ENCODE peak calls at places on chromosomes 1 and 21, in seven cellular contexts. T, U, Y, V, G, A and H are unnamed samples.

GRCh38 chr1:207036865-207037264 is 4.3 kb upstream of the C1orf116 start:
- DNase-seq in A (no peak), T (no peak), G (no peak), Y (no peak), V (no peak), U (no peak), H (no peak)

GRCh38 chr1:44289530-44289929 is 65.5 kb downstream of the ERI3 start:
- DNase-seq in G (no peak), T (no peak), Y (no peak), U (peak; percentile 75), A (no peak), V (no peak), H (no peak)

GRCh38 chr1:169595764-169596711 is 9.8 kb upstream of the F5 start:
- DNase-seq in G (no peak), A (no peak), T (peak; percentile 38), V (no peak), U (no peak), Y (no peak), H (no peak)

GRCh38 chr1:23664837-23665795 is 26.5 kb upstream of the RPL11 start:
- DNase-seq in V (no peak), G (no peak), Y (peak; percentile 48), U (no peak), A (no peak), T (peak; percentile 17), H (no peak)

GRCh38 chr1:240987928-240988327 is 369.1 kb downstream of the RGS7 start:
- DNase-seq in G (no peak), A (no peak), Y (no peak), V (no peak), U (no peak), T (peak; percentile 9), H (no peak)

GRCh38 chr1:78387872-78388271 is 102.9 kb upstream of the PTGFR start:
- DNase-seq in U (no peak), T (no peak), A (no peak), V (no peak), G (no peak), Y (no peak), H (no peak)

GRCh38 chr21:32413697-32414578 is 1.4 kb downstream of the EVA1C start:
- DNase-seq in Y (peak; percentile 81), A (no peak), T (peak; percentile 69), G (no peak), V (no peak), U (no peak), H (no peak)

GRCh38 chr1:36425791-36426190 is 24.5 kb downstream of the OSCP1 start:
- DNase-seq in Y (no peak), A (no peak), T (no peak), V (no peak), U (no peak), G (no peak), H (no peak)

GRCh38 chr1:215599418-215599817 is 32.3 kb downstream of the KCTD3 start:
- DNase-seq in Y (no peak), U (no peak), A (no peak), G (no peak), T (peak; percentile 73), V (no peak), H (no peak)

GRCh38 chr1:40530735-40531380 is 579 bp upstream of the ZNF684 start:
- DNase-seq in U (no peak), V (no peak), Y (no peak), T (no peak), G (no peak), A (no peak), H (no peak)

GRCh38 chr1:91559838-91560514 is 59.3 kb downstream of the CDC7 start:
- DNase-seq in Y (no peak), G (no peak), T (no peak), U (no peak), A (no peak), V (no peak), H (no peak)

GRCh38 chr1:207745285-207745684 is 6.6 kb upstream of the CD46 start:
- DNase-seq in G (no peak), A (no peak), Y (no peak), V (no peak), T (no peak), U (no peak), H (no peak)

GRCh38 chr1:215475719-215476525 is 91.2 kb upstream of the KCTD3 start:
- DNase-seq in Y (no peak), T (peak; percentile 73), G (no peak), V (no peak), U (no peak), A (no peak), H (no peak)

GRCh38 chr21:17802568-17802967 is 16.6 kb downstream of the C21orf91 start:
- DNase-seq in U (no peak), Y (no peak), A (no peak), T (peak; percentile 41), G (no peak), V (no peak), H (no peak)

GRCh38 chr1:26862781-26863676 is at the start of gene SFN:
- DNase-seq in V (no peak), Y (peak; percentile 22), U (peak; percentile 85), G (no peak), T (no peak), A (peak; percentile 83), H (no peak)
- TF ChIP-seq CTCF in V (peak; percentile 60), Y (no peak), U (peak; percentile 62), G (no peak), T (peak; percentile 30), A (no peak), H (no peak)

GRCh38 chr1:230068952-230069684 is 2.1 kb downstream of the GALNT2 start:
- DNase-seq in A (peak; percentile 54), U (peak; percentile 37), V (no peak), G (no peak), T (no peak), Y (peak; percentile 59), H (no peak)
- TF ChIP-seq CTCF in A (no peak), U (no peak), V (no peak), G (no peak), T (peak; percentile 6), Y (no peak), H (no peak)

DNA sequence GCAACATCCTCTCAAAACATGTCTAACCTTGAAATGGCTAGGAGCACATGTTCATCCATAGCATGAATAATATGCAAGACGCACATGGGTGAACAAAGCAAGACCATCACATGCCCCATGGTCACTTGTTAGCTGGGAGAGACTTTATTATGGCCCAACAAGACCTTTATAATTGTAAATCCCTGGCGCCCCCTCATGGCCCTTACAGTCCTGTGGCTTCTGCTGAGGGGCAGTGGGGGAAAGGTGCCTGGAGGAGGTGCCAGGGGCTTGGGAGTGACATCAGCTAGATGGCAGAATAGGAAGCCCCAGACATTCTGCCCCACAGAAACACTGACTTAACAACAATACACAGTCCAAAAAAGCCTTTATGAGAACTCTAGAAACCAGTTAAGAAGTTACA is 51.7 kb downstream of the CSMD2 start:
- DNase-seq in U (peak; percentile 21), V (no peak), A (no peak), G (no peak), Y (no peak), T (no peak), H (no peak)
- TF ChIP-seq CTCF in U (peak; percentile 28), V (no peak), A (no peak), G (no peak), Y (no peak), T (peak; percentile 5), H (no peak)

GRCh38 chr1:210416049-210416448 is 87.3 kb downstream of the HHAT start:
- DNase-seq in U (no peak), V (no peak), G (no peak), T (no peak), Y (no peak), A (no peak), H (no peak)
- TF ChIP-seq CTCF in U (no peak), V (no peak), G (no peak), T (no peak), Y (no peak), A (no peak), H (no peak)

DNA sequence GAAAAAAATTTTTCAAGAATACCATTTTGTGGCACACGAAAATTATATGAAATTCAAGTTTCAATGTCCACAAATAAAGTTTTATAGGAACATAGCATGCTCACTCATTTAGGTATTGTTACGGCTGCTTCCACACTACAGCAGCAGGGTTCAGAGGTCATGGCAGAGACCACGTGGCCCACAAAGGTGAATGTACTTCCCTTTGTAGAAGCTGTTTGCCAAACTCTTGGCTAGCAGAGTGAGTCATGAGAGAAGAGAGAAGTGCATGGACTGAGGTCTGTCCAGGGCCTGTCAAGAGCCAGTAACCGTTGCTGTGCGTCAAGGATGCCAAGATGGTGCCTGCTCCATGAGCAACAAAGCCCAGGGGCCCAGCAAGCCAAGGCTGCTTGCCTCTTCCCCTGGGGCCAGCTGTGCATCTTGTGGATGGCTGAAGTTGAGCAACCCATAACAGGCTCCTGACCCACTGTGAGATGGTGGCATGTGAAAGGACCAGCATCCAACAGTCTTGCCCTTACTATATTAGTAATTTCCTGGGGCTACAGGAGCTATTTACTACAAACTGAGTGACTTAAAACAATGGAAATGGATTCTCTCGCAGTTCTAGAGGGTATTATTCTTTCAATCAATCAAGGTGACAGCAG is 64.8 kb upstream of the ATP5PO start:
- DNase-seq in A (no peak), G (no peak), T (no peak), V (no peak), Y (no peak), U (no peak), H (no peak)
- TF ChIP-seq CTCF in A (no peak), G (no peak), T (no peak), V (no peak), Y (no peak), U (no peak), H (no peak)

GRCh38 chr1:54489627-54490240 is 58.3 kb upstream of the ACOT11 start:
- DNase-seq in U (no peak), A (no peak), G (no peak), V (no peak), T (no peak), Y (no peak), H (no peak)
- TF ChIP-seq CTCF in U (no peak), A (no peak), G (peak; percentile 12), V (peak; percentile 17), T (no peak), Y (no peak), H (no peak)

DNA sequence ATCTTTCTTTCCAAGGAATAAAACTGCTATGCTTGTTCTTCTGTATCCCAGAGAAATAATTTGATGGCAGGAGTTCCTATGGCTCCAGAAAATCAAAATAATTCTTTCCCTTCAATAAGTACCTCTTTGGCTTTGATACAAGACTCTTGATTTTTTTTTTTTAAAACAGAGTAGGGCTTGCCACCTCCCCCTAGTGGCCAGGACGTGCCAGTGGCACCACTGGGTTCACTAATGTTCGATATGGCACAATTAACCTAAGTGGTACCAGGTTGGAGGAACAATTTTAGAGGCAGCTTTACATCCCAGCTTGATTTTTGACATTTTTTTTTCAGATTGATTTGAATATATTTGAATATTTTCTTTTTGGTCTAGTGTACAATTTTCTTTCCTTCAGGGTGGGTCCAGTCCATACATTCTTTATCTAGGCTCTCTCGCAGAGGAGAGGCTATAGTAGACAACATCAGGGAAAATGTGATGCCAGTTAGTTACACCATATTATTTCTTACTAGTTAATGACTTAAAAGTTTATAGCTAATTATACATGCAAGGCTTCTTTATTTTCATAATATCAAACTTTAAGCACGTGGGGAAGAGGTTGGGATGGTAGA is 330.9 kb downstream of the S1PR1 start:
- DNase-seq in Y (peak; percentile 25), V (peak; percentile 41), U (peak; percentile 28), A (peak; percentile 57), G (peak; percentile 2), T (peak; percentile 20), H (no peak)
- TF ChIP-seq CTCF in Y (peak; percentile 67), V (peak; percentile 94), U (peak; percentile 48), A (peak; percentile 62), G (peak; percentile 99), T (peak; percentile 92), H (peak; percentile 95)